ENCODE peak calls at places on chromosomes 1 and 21, in four cellular contexts. M, X, C and A are unnamed samples.

GRCh38 chr1:56507925-56508522 is 71.3 kb downstream of the PLPP3 start:
- DNase-seq in M (no peak), X (no peak), C (no peak), A (no peak)

GRCh38 chr1:111565079-111565478 is 54.5 kb upstream of the RAP1A start:
- DNase-seq in M (no peak), X (no peak), C (peak; percentile 74), A (no peak)

GRCh38 chr1:236681184-236681583 is 5.1 kb upstream of the ACTN2 start:
- DNase-seq in M (no peak), X (no peak), C (no peak), A (no peak)

GRCh38 chr1:191520345-191520744 is 637.9 kb upstream of the RGS18 start:
- DNase-seq in M (no peak), X (no peak), C (no peak), A (no peak)

GRCh38 chr1:46735708-46736324 is 16.9 kb upstream of the EFCAB14 start:
- DNase-seq in M (no peak), X (no peak), C (peak; percentile 27), A (peak; percentile 78)

GRCh38 chr21:43721225-43721605 is 2.3 kb downstream of the PDXK start:
- DNase-seq in M (no peak), X (no peak), C (no peak), A (no peak)

GRCh38 chr1:171566467-171566866 is 55.6 kb upstream of the MYOCOS start:
- DNase-seq in M (no peak), X (no peak), C (no peak), A (no peak)

GRCh38 chr1:209484429-209484828 is 99.1 kb upstream of the CAMK1G start:
- DNase-seq in M (no peak), X (no peak), C (no peak), A (no peak)

GRCh38 chr1:154427173-154428139 is 22.3 kb downstream of the IL6R start:
- DNase-seq in M (no peak), X (peak; percentile 87), C (no peak), A (no peak)